ENCODE peak calls at places on chromosomes 2 and 18, in ten cellular contexts. B is H54, X is prostate gland, I is spleen, Q is sigmoid colon, M is HCT116, S is IMR-90, Y is K562, F is NB4, T is GM12892. C is an unnamed sample.

GRCh38 chr2:101763496-101764333 is 66.2 kb downstream of the MAP4K4 start:
- DNase-seq in B (no peak), X (no peak), I (no peak), Q (no peak), M (no peak), S (no peak), Y (no peak), F (no peak), T (no peak), C (no peak)

GRCh38 chr2:234840336-234840735 is 111.5 kb upstream of the SH3BP4 start:
- DNase-seq in B (peak; percentile 72), X (no peak), I (no peak), Q (no peak), M (peak; percentile 71), S (peak; percentile 99), Y (no peak), F (no peak), T (no peak), C (no peak)

GRCh38 chr2:161033059-161033660 is 127.1 kb upstream of the TANK start:
- DNase-seq in B (no peak), X (no peak), I (no peak), Q (no peak), M (no peak), S (peak; percentile 57), Y (no peak), F (no peak), T (no peak), C (no peak)

GRCh38 chr2:84847326-84848050 is 33.4 kb downstream of the TRABD2A start:
- DNase-seq in B (no peak), X (no peak), I (no peak), Q (no peak), M (no peak), S (no peak), Y (no peak), F (no peak), T (no peak), C (no peak)

GRCh38 chr18:6207119-6207518 is 207.6 kb downstream of the L3MBTL4 start:
- DNase-seq in B (no peak), X (peak; percentile 84), I (no peak), Q (no peak), M (no peak), S (peak; percentile 19), Y (no peak), F (no peak), T (no peak), C (no peak)

GRCh38 chr18:4455113-4455811 is at the start of gene DLGAP1:
- DNase-seq in B (no peak), X (peak; percentile 65), I (peak; percentile 74), Q (peak; percentile 63), M (no peak), S (no peak), Y (no peak), F (no peak), T (no peak), C (peak; percentile 4)

GRCh38 chr18:10374615-10375295 is 79.7 kb upstream of the APCDD1 start:
- DNase-seq in B (no peak), X (peak; percentile 62), I (no peak), Q (peak; percentile 75), M (no peak), S (no peak), Y (no peak), F (no peak), T (no peak), C (no peak)

GRCh38 chr2:72263781-72264060 is 116.1 kb upstream of the CYP26B1 start:
- DNase-seq in B (no peak), X (no peak), I (no peak), Q (no peak), M (no peak), S (no peak), Y (no peak), F (no peak), T (no peak), C (no peak)

GRCh38 chr2:9473985-9474360 is 378 bp upstream of the IAH1 start:
- DNase-seq in B (no peak), X (no peak), I (peak; percentile 94), Q (peak; percentile 84), M (no peak), S (no peak), Y (no peak), F (no peak), T (peak; percentile 53), C (no peak)

DNA sequence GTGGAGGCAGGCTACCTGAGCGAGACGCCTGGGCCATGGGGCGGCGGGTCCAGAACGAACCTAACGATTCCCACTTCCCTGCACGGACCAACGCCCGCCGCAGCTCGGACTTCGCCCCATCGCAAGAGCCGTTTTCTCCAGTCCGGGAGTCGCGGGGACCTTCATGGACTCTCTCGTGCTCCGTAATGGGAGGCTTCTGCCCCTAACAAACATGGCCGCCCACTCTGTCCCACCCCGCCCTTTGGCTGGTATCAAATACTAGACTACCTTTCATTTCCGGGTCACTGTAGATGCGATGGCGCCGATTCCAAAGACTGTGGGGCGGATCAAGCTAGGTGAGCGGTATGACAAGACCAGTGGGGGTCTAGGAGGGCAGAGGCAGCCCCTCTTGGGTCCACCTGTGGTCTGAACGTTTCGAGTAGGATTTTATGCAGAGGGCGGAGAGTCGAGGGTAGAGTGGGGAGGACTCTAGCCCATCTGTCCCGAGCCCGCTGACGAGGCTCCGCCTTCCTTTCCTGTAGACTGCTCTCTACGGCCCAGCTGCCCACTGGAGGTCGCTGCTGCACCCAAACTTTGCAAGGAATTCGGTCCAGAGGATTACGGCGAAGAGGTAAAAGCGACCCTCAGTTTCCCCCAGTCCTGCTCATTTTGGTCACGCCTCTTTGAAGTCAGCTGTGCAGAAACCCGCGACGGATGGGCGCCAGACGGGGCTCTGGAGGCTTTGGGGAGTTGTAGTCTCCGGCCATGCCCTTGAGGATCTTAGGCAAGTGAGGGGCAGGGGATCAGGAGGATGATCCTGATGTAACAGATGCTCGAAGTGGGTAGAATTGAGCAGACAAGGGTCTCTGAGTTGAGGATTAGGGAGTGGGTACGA is at the start of the genes CCDC142 and TTC31:
- DNase-seq in B (peak; percentile 91), X (peak; percentile 96), I (peak; percentile 98), Q (peak; percentile 98), M (peak; percentile 91), S (peak; percentile 93), Y (peak; percentile 92), F (peak; percentile 98), T (peak; percentile 91), C (peak; percentile 96)
- TF ChIP-seq POLR2A in B (peak; percentile 30), X (peak; percentile 26), I (no peak), Q (no peak), M (peak; percentile 58), S (peak; percentile 57), Y (peak; percentile 91), F (peak; percentile 55), T (peak; percentile 71), C (peak; percentile 80)

GRCh38 chr2:152421521-152422367 is 86.8 kb downstream of the FMNL2 start:
- DNase-seq in B (peak; percentile 44), X (peak; percentile 56), I (no peak), Q (no peak), M (peak; percentile 75), S (peak; percentile 99), Y (peak; percentile 27), F (peak; percentile 91), T (no peak), C (peak; percentile 51)
- TF ChIP-seq POLR2A in B (no peak), X (peak; percentile 27), I (no peak), Q (no peak), M (no peak), S (no peak), Y (no peak), F (no peak), T (no peak), C (peak; percentile 29)

GRCh38 chr18:75211002-75211621 is 515 bp downstream of the TSHZ1 start:
- DNase-seq in B (no peak), X (no peak), I (peak; percentile 87), Q (no peak), M (no peak), S (peak; percentile 18), Y (peak; percentile 25), F (peak; percentile 54), T (no peak), C (peak; percentile 68)
- TF ChIP-seq POLR2A in B (no peak), X (no peak), I (no peak), Q (no peak), M (no peak), S (no peak), Y (no peak), F (no peak), T (no peak), C (peak; percentile 42)

GRCh38 chr2:119433636-119434327 is 2.1 kb downstream of the TMEM37 start:
- DNase-seq in B (no peak), X (no peak), I (no peak), Q (no peak), M (no peak), S (no peak), Y (no peak), F (no peak), T (no peak), C (no peak)
- TF ChIP-seq POLR2A in B (no peak), X (no peak), I (no peak), Q (no peak), M (no peak), S (no peak), Y (no peak), F (no peak), T (no peak), C (no peak)

DNA sequence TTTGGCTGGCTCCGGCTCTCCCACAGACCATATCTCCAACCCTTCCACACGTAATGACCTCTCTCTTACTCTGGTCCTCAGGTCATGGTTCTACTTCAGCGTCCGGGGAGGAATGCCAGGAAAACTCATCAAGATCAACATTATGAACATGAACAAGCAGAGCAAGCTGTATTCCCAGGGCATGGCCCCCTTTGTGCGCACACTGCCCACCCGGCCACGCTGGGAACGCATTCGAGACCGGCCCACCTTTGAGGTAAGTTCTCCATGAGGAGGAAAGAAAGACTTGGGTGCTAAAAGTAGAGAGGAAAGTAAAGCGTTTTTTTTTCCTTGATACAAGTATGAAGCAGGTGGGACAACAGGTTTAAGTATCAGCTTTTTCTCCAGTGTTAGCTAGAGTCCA is 1.9 kb downstream of the AGBL5 start:
- DNase-seq in B (no peak), X (no peak), I (peak; percentile 70), Q (no peak), M (no peak), S (no peak), Y (no peak), F (no peak), T (no peak), C (no peak)
- TF ChIP-seq POLR2A in B (no peak), X (no peak), I (no peak), Q (no peak), M (no peak), S (no peak), Y (no peak), F (no peak), T (no peak), C (no peak)

C was measured in erythroblast.